ENCODE peak calls at places on chromosome 14, in five cellular contexts. One of them, this sample, is unnamed.

GRCh38 chr14:75715926-75716780 is 55.1 kb downstream of the TTLL5 start:
- DNase-seq in upper lobe of right lung: no peak
- DNase-seq in upper lobe of left lung: no peak
- DNase-seq in DMS153: no peak
- DNase-seq in HCT116: no peak
- DNase-seq in this sample: no peak

GRCh38 chr14:97025722-97026121 is 228.5 kb downstream of the VRK1 start:
- DNase-seq in upper lobe of right lung: no peak
- DNase-seq in upper lobe of left lung: no peak
- DNase-seq in DMS153: no peak
- DNase-seq in HCT116: no peak
- DNase-seq in this sample: no peak

GRCh38 chr14:53306267-53306721 is 153.2 kb upstream of the DDHD1 start:
- DNase-seq in upper lobe of right lung: peak; percentile 65
- DNase-seq in upper lobe of left lung: peak; percentile 53
- DNase-seq in DMS153: no peak
- DNase-seq in HCT116: peak; percentile 28
- DNase-seq in this sample: peak; percentile 30

GRCh38 chr14:68561531-68562007 is 231.3 kb downstream of the ZFP36L1 start:
- DNase-seq in upper lobe of right lung: no peak
- DNase-seq in upper lobe of left lung: peak; percentile 15
- DNase-seq in DMS153: no peak
- DNase-seq in HCT116: no peak
- DNase-seq in this sample: no peak

GRCh38 chr14:99067927-99068326 is 204.1 kb downstream of the BCL11B start:
- DNase-seq in upper lobe of right lung: no peak
- DNase-seq in upper lobe of left lung: no peak
- DNase-seq in DMS153: no peak
- DNase-seq in HCT116: no peak
- DNase-seq in this sample: no peak

GRCh38 chr14:47273939-47274338 is 401.5 kb downstream of the MDGA2 start:
- DNase-seq in upper lobe of right lung: no peak
- DNase-seq in upper lobe of left lung: no peak
- DNase-seq in DMS153: no peak
- DNase-seq in HCT116: no peak
- DNase-seq in this sample: no peak

GRCh38 chr14:95759952-95760351 is 46.0 kb upstream of the TCL1A start:
- DNase-seq in upper lobe of right lung: no peak
- DNase-seq in upper lobe of left lung: no peak
- DNase-seq in DMS153: peak; percentile 45
- DNase-seq in HCT116: no peak
- DNase-seq in this sample: no peak

GRCh38 chr14:71116206-71117122 is 209.2 kb downstream of the PCNX1 start:
- DNase-seq in upper lobe of right lung: no peak
- DNase-seq in upper lobe of left lung: no peak
- DNase-seq in DMS153: no peak
- DNase-seq in HCT116: no peak
- DNase-seq in this sample: no peak

GRCh38 chr14:79581912-79582576 is 629.3 kb downstream of the DIO2 start:
- DNase-seq in upper lobe of right lung: no peak
- DNase-seq in upper lobe of left lung: no peak
- DNase-seq in DMS153: no peak
- DNase-seq in HCT116: no peak
- DNase-seq in this sample: no peak

GRCh38 chr14:89504602-89505320 is 87.7 kb upstream of the FOXN3 start:
- DNase-seq in upper lobe of right lung: no peak
- DNase-seq in upper lobe of left lung: peak; percentile 43
- DNase-seq in DMS153: no peak
- DNase-seq in HCT116: no peak
- DNase-seq in this sample: no peak

GRCh38 chr14:34498684-34499412 is 36.8 kb upstream of the SPTSSA start:
- DNase-seq in upper lobe of right lung: no peak
- DNase-seq in upper lobe of left lung: no peak
- DNase-seq in DMS153: peak; percentile 13
- DNase-seq in HCT116: peak; percentile 40
- DNase-seq in this sample: no peak

GRCh38 chr14:71648725-71649124 is 283.5 kb upstream of the RGS6 start:
- DNase-seq in upper lobe of right lung: no peak
- DNase-seq in upper lobe of left lung: no peak
- DNase-seq in DMS153: no peak
- DNase-seq in HCT116: no peak
- DNase-seq in this sample: no peak

GRCh38 chr14:69685716-69686115 is 74.3 kb downstream of the SUSD6 start:
- DNase-seq in upper lobe of right lung: peak; percentile 89
- DNase-seq in upper lobe of left lung: peak; percentile 85
- DNase-seq in DMS153: peak; percentile 77
- DNase-seq in HCT116: no peak
- DNase-seq in this sample: no peak

GRCh38 chr14:50103558-50103957 is 12.8 kb downstream of the VCPKMT start:
- DNase-seq in upper lobe of right lung: no peak
- DNase-seq in upper lobe of left lung: no peak
- DNase-seq in DMS153: no peak
- DNase-seq in HCT116: no peak
- DNase-seq in this sample: no peak

GRCh38 chr14:65937079-65937803 is 524.7 kb downstream of the FUT8 start:
- DNase-seq in upper lobe of right lung: no peak
- DNase-seq in upper lobe of left lung: no peak
- DNase-seq in DMS153: no peak
- DNase-seq in HCT116: no peak
- DNase-seq in this sample: no peak

GRCh38 chr14:103727313-103728000 is 11.8 kb downstream of the ZFYVE21 start:
- DNase-seq in upper lobe of right lung: peak; percentile 84
- DNase-seq in upper lobe of left lung: peak; percentile 75
- DNase-seq in DMS153: no peak
- DNase-seq in HCT116: no peak
- DNase-seq in this sample: no peak

GRCh38 chr14:63752449-63753169 is 24.7 kb upstream of the SGPP1 start:
- DNase-seq in upper lobe of right lung: no peak
- DNase-seq in upper lobe of left lung: peak; percentile 27
- DNase-seq in DMS153: no peak
- DNase-seq in HCT116: no peak
- DNase-seq in this sample: no peak

GRCh38 chr14:20775043-20775442 is 6.0 kb upstream of the RNASE6 start:
- DNase-seq in upper lobe of right lung: no peak
- DNase-seq in upper lobe of left lung: no peak
- DNase-seq in DMS153: no peak
- DNase-seq in HCT116: no peak
- DNase-seq in this sample: no peak

GRCh38 chr14:55129086-55129427 is at the start of gene LGALS3:
- DNase-seq in upper lobe of right lung: peak; percentile 94
- DNase-seq in upper lobe of left lung: peak; percentile 90
- DNase-seq in DMS153: no peak
- DNase-seq in HCT116: no peak
- DNase-seq in this sample: peak; percentile 80

GRCh38 chr14:90054803-90055202 is 7.0 kb upstream of the KCNK13 start:
- DNase-seq in upper lobe of right lung: no peak
- DNase-seq in upper lobe of left lung: no peak
- DNase-seq in DMS153: no peak
- DNase-seq in HCT116: no peak
- DNase-seq in this sample: no peak

GRCh38 chr14:61837336-61838229 is 75.4 kb downstream of the SNAPC1 start:
- DNase-seq in upper lobe of right lung: peak; percentile 76
- DNase-seq in upper lobe of left lung: peak; percentile 82
- DNase-seq in DMS153: peak; percentile 25
- DNase-seq in HCT116: peak; percentile 80
- DNase-seq in this sample: peak; percentile 50

GRCh38 chr14:57293851-57294837 is 25.4 kb downstream of the AP5M1 start:
- DNase-seq in upper lobe of right lung: no peak
- DNase-seq in upper lobe of left lung: no peak
- DNase-seq in DMS153: no peak
- DNase-seq in HCT116: no peak
- DNase-seq in this sample: no peak

GRCh38 chr14:93002049-93002448 is 79.1 kb downstream of the CHGA start:
- DNase-seq in upper lobe of right lung: no peak
- DNase-seq in upper lobe of left lung: no peak
- DNase-seq in DMS153: no peak
- DNase-seq in HCT116: no peak
- DNase-seq in this sample: no peak

GRCh38 chr14:104964546-104964945 is 13.6 kb downstream of the AHNAK2 start:
- DNase-seq in upper lobe of right lung: no peak
- DNase-seq in upper lobe of left lung: no peak
- DNase-seq in DMS153: no peak
- DNase-seq in HCT116: no peak
- DNase-seq in this sample: no peak

GRCh38 chr14:99774526-99775307 is 18.5 kb upstream of the EML1 start:
- DNase-seq in upper lobe of right lung: no peak
- DNase-seq in upper lobe of left lung: no peak
- DNase-seq in DMS153: no peak
- DNase-seq in HCT116: no peak
- DNase-seq in this sample: no peak

GRCh38 chr14:47660158-47660557 is 15.2 kb downstream of the MDGA2 start:
- DNase-seq in upper lobe of right lung: no peak
- DNase-seq in upper lobe of left lung: no peak
- DNase-seq in DMS153: no peak
- DNase-seq in HCT116: no peak
- DNase-seq in this sample: no peak